ENCODE peak calls at places on chromosomes 13 and 19, in seven cellular contexts. S, Q, H, A, X, J and K are unnamed samples.

GRCh38 chr13:29522044-29522685 is 73.3 kb downstream of the SLC7A1 start:
- DNase-seq in J (no peak), X (no peak), A (no peak), H (peak; percentile 89), S (no peak), Q (peak; percentile 82), K (no peak)

GRCh38 chr19:18396471-18397241 is 766 bp downstream of the LRRC25 start:
- DNase-seq in H (no peak), S (no peak), J (no peak), A (no peak), Q (no peak), X (no peak), K (no peak)

GRCh38 chr19:7989071-7989575 is 16.3 kb downstream of the ELAVL1 start:
- DNase-seq in H (no peak), Q (no peak), X (no peak), S (peak; percentile 46), J (peak; percentile 22), A (no peak), K (no peak)

GRCh38 chr13:75255653-75256052 is 226.3 kb downstream of the TBC1D4 start:
- DNase-seq in S (no peak), H (no peak), A (no peak), J (no peak), X (no peak), Q (no peak), K (no peak)

GRCh38 chr13:58858870-58859371 is 1227.4 kb downstream of the PCDH17 start:
- DNase-seq in A (no peak), S (no peak), X (no peak), H (no peak), Q (no peak), J (no peak), K (no peak)

GRCh38 chr13:28059214-28059613 is 41.2 kb downstream of the FLT3 start:
- DNase-seq in A (no peak), Q (peak; percentile 18), S (no peak), H (no peak), J (no peak), X (peak; percentile 11), K (peak; percentile 51)

GRCh38 chr19:42173695-42174094 is 41.4 kb upstream of the POU2F2 start:
- DNase-seq in S (no peak), X (no peak), A (no peak), Q (no peak), J (no peak), H (no peak), K (no peak)

GRCh38 chr13:64755961-64756360 is 2474.2 kb downstream of the PCDH9 start:
- DNase-seq in A (no peak), Q (no peak), H (no peak), X (no peak), S (no peak), J (no peak), K (no peak)

GRCh38 chr13:77034883-77035282 is 7.9 kb upstream of the FBXL3 start:
- DNase-seq in J (no peak), Q (peak; percentile 65), A (no peak), X (no peak), H (no peak), S (no peak), K (no peak)

GRCh38 chr13:106513025-106513424 is 22.4 kb downstream of the EFNB2 start:
- DNase-seq in Q (peak; percentile 54), S (no peak), H (no peak), J (no peak), X (no peak), A (no peak), K (no peak)

GRCh38 chr19:44605547-44605946 is 7.8 kb upstream of the IGSF23 start:
- DNase-seq in Q (no peak), J (no peak), X (no peak), S (no peak), H (no peak), A (no peak), K (no peak)

GRCh38 chr19:10603084-10603872 is 16.2 kb upstream of the AP1M2 start:
- DNase-seq in S (peak; percentile 85), Q (no peak), H (peak; percentile 86), J (no peak), A (no peak), X (peak; percentile 88), K (peak; percentile 66)

GRCh38 chr19:10603873-10604459 is 16.9 kb upstream of the AP1M2 start:
- DNase-seq in J (no peak), Q (no peak), S (no peak), X (peak; percentile 73), A (no peak), H (peak; percentile 75), K (peak; percentile 24)

GRCh38 chr19:10601999-10602329 is 14.9 kb upstream of the AP1M2 start:
- DNase-seq in X (no peak), S (no peak), H (no peak), A (no peak), Q (no peak), J (no peak), K (no peak)

GRCh38 chr19:10602330-10603083 is 15.4 kb upstream of the AP1M2 start:
- DNase-seq in S (peak; percentile 90), J (peak; percentile 63), X (peak; percentile 85), A (no peak), H (peak; percentile 91), Q (peak; percentile 58), K (peak; percentile 90)

DNA sequence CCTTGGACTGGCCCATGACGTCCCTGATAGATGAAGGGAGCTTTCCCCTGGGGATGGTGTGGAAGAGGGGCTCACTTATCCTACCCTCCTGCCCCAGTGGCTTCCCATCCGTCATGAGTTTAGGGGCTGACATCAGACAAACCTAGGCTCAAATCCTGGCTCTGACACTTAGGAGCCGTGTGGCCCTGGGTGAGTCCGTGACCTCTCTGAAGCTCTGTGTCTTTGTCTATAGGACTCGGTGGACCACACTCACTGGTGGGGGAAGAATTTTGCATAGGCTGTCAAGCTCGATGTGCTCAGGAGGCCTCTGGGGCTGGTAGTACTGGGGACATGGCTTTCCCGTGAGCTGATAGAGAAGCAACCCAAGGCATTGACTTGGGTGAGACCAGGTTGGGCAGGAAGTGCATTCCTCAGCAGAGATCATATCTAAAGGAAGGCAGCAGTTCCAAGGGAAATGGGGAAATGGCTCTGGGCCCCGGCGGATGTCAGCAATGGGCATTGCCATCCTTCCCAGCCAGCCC is 17.4 kb upstream of the AP1M2 start:
- DNase-seq in X (no peak), Q (no peak), H (no peak), A (no peak), J (no peak), S (no peak), K (peak; percentile 15)
- H3K4me3 ChIP-seq in X (peak overlapping the region; percentile 83), Q (no peak overlapping the region), H (peak overlapping the region; percentile 97), A (peak overlapping the region; percentile 2), J (no peak overlapping the region), S (no peak overlapping the region), K (no peak overlapping the region)

GRCh38 chr19:1668339-1669123 is 16.1 kb upstream of the TCF3 start:
- DNase-seq in A (no peak), X (no peak), H (no peak), Q (peak; percentile 9), S (peak; percentile 69), J (no peak), K (peak; percentile 60)
- H3K4me3 ChIP-seq in A (no peak overlapping the region), X (peak overlapping the region; percentile 19), H (no peak overlapping the region), Q (no peak overlapping the region), S (no peak overlapping the region), J (peak overlapping the region; percentile 12), K (no peak overlapping the region)

GRCh38 chr19:35332817-35333216 is 3.8 kb downstream of the CD22 start:
- DNase-seq in S (peak; percentile 53), Q (no peak), H (no peak), J (no peak), X (peak; percentile 15), A (no peak), K (no peak)
- H3K4me3 ChIP-seq in S (no peak overlapping the region), Q (no peak overlapping the region), H (no peak overlapping the region), J (no peak overlapping the region), X (no peak overlapping the region), A (no peak overlapping the region), K (no peak overlapping the region)

DNA sequence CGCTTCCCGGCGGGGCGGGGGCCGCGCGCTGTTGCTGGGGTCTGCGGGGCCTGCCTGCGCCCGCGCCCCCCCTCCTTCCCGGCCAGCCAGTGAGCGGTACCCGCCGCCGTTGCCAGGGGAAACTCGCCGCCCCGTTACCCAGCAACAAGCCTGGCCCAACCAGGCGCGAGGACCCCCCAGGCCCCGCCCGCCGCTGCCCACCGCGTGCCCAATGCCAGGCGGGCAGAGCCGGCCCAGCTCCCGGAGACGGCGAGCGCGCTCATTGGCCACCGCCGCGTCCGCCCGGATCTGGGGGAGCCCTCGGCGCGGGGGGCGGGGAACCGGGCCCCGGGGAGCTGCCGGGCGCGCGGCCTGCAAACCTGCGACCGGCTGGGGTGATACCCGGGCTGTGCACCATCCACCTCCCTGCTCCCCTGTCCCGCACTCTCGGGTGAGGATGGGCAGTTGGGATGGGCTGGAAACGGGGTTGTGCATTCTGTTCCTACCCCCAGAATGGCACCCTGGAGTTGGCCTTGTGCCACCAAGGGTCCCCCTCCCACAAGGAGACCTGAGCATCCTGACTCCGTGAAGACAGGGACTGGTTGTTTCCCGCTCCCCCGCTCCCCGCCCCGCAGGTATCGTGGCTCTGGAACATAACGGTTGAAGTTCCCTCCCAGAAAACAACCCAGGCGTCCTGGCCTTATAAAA is 8.8 kb upstream of the BBC3 start:
- DNase-seq in Q (peak; percentile 37), S (peak; percentile 65), H (peak; percentile 92), X (peak; percentile 65), J (no peak), A (no peak), K (peak; percentile 59)
- H3K4me3 ChIP-seq in Q (peak overlapping the region; percentile 13), S (no peak overlapping the region), H (peak overlapping the region; percentile 64), X (no peak overlapping the region), J (no peak overlapping the region), A (peak overlapping the region; percentile 53), K (peak overlapping the region; percentile 25)